ENCODE peak calls at places on chromosomes 16 and 17, in eight cellular contexts. X is mucosa of gallbladder; Z is activated T-cell treated with anti-CD3 and anti-CD28 coated beads, Interleukin-2, amount 50 U/mL, for 72 hours; V is GM04504; G is ACHN; N is Ammon's horn; D is breast epithelium; B is A172. Q is an unnamed sample.

GRCh38 chr16:57271867-57272495 is 12.5 kb downstream of the PLLP start:
- DNase-seq in Z (no peak), X (no peak), G (no peak), N (no peak), V (no peak), B (no peak), D (no peak), Q (no peak)

GRCh38 chr17:56359518-56359917 is 206.2 kb downstream of the ANKFN1 start:
- DNase-seq in X (no peak), N (no peak), D (no peak), G (no peak), V (no peak), B (no peak), Z (no peak), Q (no peak)

GRCh38 chr16:89615596-89616090 is 2.2 kb downstream of the DPEP1 start:
- DNase-seq in N (no peak), Z (no peak), V (no peak), B (no peak), G (peak; percentile 45), X (no peak), D (no peak), Q (no peak)

GRCh38 chr17:44218344-44219125 is 940 bp downstream of the UBTF start:
- DNase-seq in N (peak; percentile 93), V (peak; percentile 83), G (peak; percentile 93), D (peak; percentile 80), Z (peak; percentile 90), X (peak; percentile 87), B (peak; percentile 84), Q (peak; percentile 92)

GRCh38 chr16:53357208-53357586 is 77.1 kb upstream of the RBL2 start:
- DNase-seq in B (no peak), X (no peak), V (no peak), N (no peak), G (no peak), D (no peak), Z (no peak), Q (no peak)

GRCh38 chr17:83194189-83194565 is 114.8 kb downstream of the METRNL start:
- DNase-seq in X (no peak), G (no peak), V (no peak), N (no peak), B (no peak), Z (no peak), D (peak; percentile 17), Q (no peak)

GRCh38 chr16:70747703-70748631 is 53.0 kb downstream of the VAC14 start:
- DNase-seq in D (peak; percentile 56), Z (no peak), B (peak; percentile 94), X (no peak), N (no peak), V (no peak), G (peak; percentile 93), Q (no peak)

GRCh38 chr17:61880589-61881102 is 17.3 kb upstream of the BRIP1 start:
- DNase-seq in B (no peak), X (no peak), D (no peak), Z (no peak), G (no peak), N (no peak), V (no peak), Q (no peak)

GRCh38 chr17:80650751-80651173 is 106.1 kb downstream of the RPTOR start:
- DNase-seq in N (no peak), V (no peak), Z (no peak), D (no peak), B (no peak), G (no peak), X (no peak), Q (no peak)

GRCh38 chr17:4908301-4908700 is 5.4 kb upstream of the CHRNE start:
- DNase-seq in X (no peak), N (no peak), D (peak; percentile 81), B (no peak), Z (no peak), G (no peak), V (no peak), Q (no peak)

GRCh38 chr17:50127661-50128361 is 2.1 kb downstream of the SAMD14 start:
- DNase-seq in Z (no peak), V (no peak), N (no peak), X (no peak), G (no peak), B (peak; percentile 88), D (no peak), Q (no peak)

GRCh38 chr16:47885489-47885888 is 270.3 kb downstream of the ABCC12 start:
- DNase-seq in G (no peak), B (no peak), V (no peak), N (no peak), D (no peak), Z (no peak), X (no peak), Q (no peak)

GRCh38 chr16:86555763-86556130 is 712 bp upstream of the MTHFSD start:
- DNase-seq in G (no peak), D (no peak), V (no peak), B (no peak), X (no peak), N (peak; percentile 11), Z (no peak), Q (no peak)

GRCh38 chr16:48536600-48537200 is 73.3 kb downstream of the N4BP1 start:
- DNase-seq in Z (no peak), B (no peak), X (no peak), G (no peak), N (no peak), D (no peak), V (no peak), Q (no peak)

GRCh38 chr17:60094754-60095153 is 16.0 kb upstream of the HEATR6 start:
- DNase-seq in V (no peak), G (no peak), D (no peak), Z (no peak), N (peak; percentile 23), X (no peak), B (no peak), Q (peak; percentile 28)

GRCh38 chr17:9290226-9290613 is 268.9 kb downstream of the NTN1 start:
- DNase-seq in D (no peak), X (no peak), B (no peak), N (no peak), G (no peak), V (no peak), Z (peak; percentile 25), Q (no peak)

GRCh38 chr16:57485916-57486857 is at the start of gene DOK4:
- DNase-seq in X (peak; percentile 75), B (peak; percentile 41), N (peak; percentile 71), D (peak; percentile 59), G (peak; percentile 81), Z (peak; percentile 87), V (peak; percentile 33), Q (peak; percentile 66)

GRCh38 chr16:75491876-75492275 is 3.4 kb downstream of the CHST6 start:
- DNase-seq in Z (no peak), D (no peak), B (peak; percentile 79), X (no peak), N (peak; percentile 89), G (no peak), V (no peak), Q (no peak)

GRCh38 chr16:76932541-76933211 is 258.3 kb upstream of the MON1B start:
- DNase-seq in Z (no peak), D (no peak), B (no peak), V (no peak), X (no peak), G (peak; percentile 38), N (no peak), Q (no peak)

GRCh38 chr16:48617711-48618148 is 7.8 kb upstream of the N4BP1 start:
- DNase-seq in N (peak; percentile 57), V (peak; percentile 50), G (no peak), D (no peak), B (peak; percentile 51), Z (no peak), X (no peak), Q (no peak)

GRCh38 chr17:44779211-44780025 is 20.6 kb downstream of the ADAM11 start:
- DNase-seq in G (peak; percentile 80), N (peak; percentile 93), B (peak; percentile 78), V (peak; percentile 50), X (peak; percentile 80), Z (peak; percentile 86), D (peak; percentile 62), Q (peak; percentile 79)

GRCh38 chr16:67529639-67530012 is 997 bp downstream of the RIPOR1 start:
- DNase-seq in V (no peak), N (no peak), G (peak; percentile 38), X (no peak), Z (no peak), B (no peak), D (no peak), Q (no peak)

GRCh38 chr17:77427471-77427991 is 286.8 kb downstream of the SEC14L1 start:
- DNase-seq in X (peak; percentile 73), V (no peak), N (no peak), Z (no peak), D (no peak), G (peak; percentile 77), B (peak; percentile 91), Q (no peak)

GRCh38 chr17:41486809-41487530 is 2.7 kb downstream of the KRT36 start:
- DNase-seq in Z (peak; percentile 53), N (no peak), X (peak; percentile 46), B (no peak), G (no peak), V (no peak), D (no peak), Q (peak; percentile 18)

GRCh38 chr17:38338053-38338452 is 5.7 kb downstream of the GPR179 start:
- DNase-seq in V (no peak), B (no peak), G (no peak), Z (no peak), X (no peak), D (no peak), N (no peak), Q (no peak)

GRCh38 chr17:19724501-19725420 is 8.4 kb upstream of the SLC47A2 start:
- DNase-seq in G (no peak), Z (peak; percentile 73), N (peak; percentile 56), X (peak; percentile 78), D (peak; percentile 91), B (no peak), V (no peak), Q (no peak)

GRCh38 chr16:53708490-53708889 is 4.5 kb downstream of the FTO start:
- DNase-seq in B (no peak), V (no peak), N (no peak), Z (no peak), D (no peak), G (no peak), X (no peak), Q (no peak)

GRCh38 chr17:80364091-80364691 is 50.8 kb upstream of the ENDOV start:
- DNase-seq in Z (no peak), X (no peak), V (no peak), N (no peak), D (no peak), G (peak; percentile 30), B (no peak), Q (no peak)

GRCh38 chr17:44086364-44087311 is 16.1 kb downstream of the G6PC3 start:
- DNase-seq in V (peak; percentile 80), Z (peak; percentile 75), N (peak; percentile 61), D (no peak), G (peak; percentile 72), X (no peak), B (peak; percentile 89), Q (no peak)

GRCh38 chr17:71937914-71938313 is 182.9 kb upstream of the SOX9 start:
- DNase-seq in X (no peak), V (no peak), Z (no peak), D (no peak), G (no peak), B (no peak), N (no peak), Q (no peak)

GRCh38 chr17:4949321-4950074 is 1.2 kb upstream of the PFN1 start:
- DNase-seq in X (peak; percentile 53), Z (peak; percentile 86), B (peak; percentile 75), D (peak; percentile 59), G (peak; percentile 85), V (no peak), N (no peak), Q (peak; percentile 91)

GRCh38 chr17:66354981-66355380 is 52.6 kb downstream of the PRKCA start:
- DNase-seq in B (no peak), X (no peak), D (no peak), V (no peak), N (no peak), Z (no peak), G (no peak), Q (no peak)

GRCh38 chr17:3845361-3845753 is 689 bp downstream of the NCBP3 start:
- DNase-seq in Z (peak; percentile 60), B (peak; percentile 32), X (no peak), V (no peak), D (no peak), N (no peak), G (peak; percentile 11), Q (peak; percentile 46)

GRCh38 chr16:87060026-87060986 is 256.9 kb downstream of the C16orf95 start:
- DNase-seq in N (no peak), B (peak; percentile 58), Z (no peak), X (no peak), D (no peak), G (no peak), V (no peak), Q (no peak)

Q was measured in GM06990.